ENCODE peak calls at places on chromosome 10, in ten cellular contexts. One of them, this sample, is unnamed.

GRCh38 chr10:132588301-132589013 is 50.9 kb downstream of the INPP5A start:
- DNase-seq in COLO829: no peak
- DNase-seq in IMR-90: no peak
- DNase-seq in activated CD4-positive, CD25-positive, alpha-beta regulatory T cell treated with anti-CD3 and anti-CD28 coated beads, Interleukin-2, amount 50 U/mL, for 72 hours: no peak
- DNase-seq in activated naive CD8-positive, alpha-beta T cell treated with anti-CD3 and anti-CD28 coated beads for 36 hours: peak
- DNase-seq in WTC11: peak
- DNase-seq in cardiac fibroblast: peak
- DNase-seq in left ventricle myocardium superior: peak
- DNase-seq in stromal cell of bone marrow: no peak
- DNase-seq in ELF-1: no peak
- DNase-seq in this sample: no peak

GRCh38 chr10:78829570-78829969 is 239.2 kb upstream of the ZMIZ1 start:
- DNase-seq in IMR-90: peak
- DNase-seq in left ventricle myocardium superior: no peak
- DNase-seq in COLO829: no peak
- DNase-seq in cardiac fibroblast: no peak
- DNase-seq in stromal cell of bone marrow: peak
- DNase-seq in activated CD4-positive, CD25-positive, alpha-beta regulatory T cell treated with anti-CD3 and anti-CD28 coated beads, Interleukin-2, amount 50 U/mL, for 72 hours: no peak
- DNase-seq in activated naive CD8-positive, alpha-beta T cell treated with anti-CD3 and anti-CD28 coated beads for 36 hours: no peak
- DNase-seq in WTC11: no peak
- DNase-seq in ELF-1: no peak
- DNase-seq in this sample: no peak

GRCh38 chr10:46092523-46093195 is 46.6 kb upstream of the MSMB start:
- DNase-seq in ELF-1: no peak
- DNase-seq in COLO829: no peak
- DNase-seq in IMR-90: no peak
- DNase-seq in stromal cell of bone marrow: no peak
- DNase-seq in cardiac fibroblast: no peak
- DNase-seq in left ventricle myocardium superior: no peak
- DNase-seq in activated CD4-positive, CD25-positive, alpha-beta regulatory T cell treated with anti-CD3 and anti-CD28 coated beads, Interleukin-2, amount 50 U/mL, for 72 hours: no peak
- DNase-seq in WTC11: no peak
- DNase-seq in activated naive CD8-positive, alpha-beta T cell treated with anti-CD3 and anti-CD28 coated beads for 36 hours: peak
- DNase-seq in this sample: no peak

GRCh38 chr10:73997479-73997805 is 474 bp upstream of the VCL start:
- DNase-seq in activated naive CD8-positive, alpha-beta T cell treated with anti-CD3 and anti-CD28 coated beads for 36 hours: no peak
- DNase-seq in cardiac fibroblast: no peak
- DNase-seq in WTC11: no peak
- DNase-seq in left ventricle myocardium superior: no peak
- DNase-seq in stromal cell of bone marrow: no peak
- DNase-seq in ELF-1: no peak
- DNase-seq in IMR-90: no peak
- DNase-seq in activated CD4-positive, CD25-positive, alpha-beta regulatory T cell treated with anti-CD3 and anti-CD28 coated beads, Interleukin-2, amount 50 U/mL, for 72 hours: no peak
- DNase-seq in COLO829: no peak
- DNase-seq in this sample: no peak

GRCh38 chr10:119337796-119338432 is 130.5 kb downstream of the GRK5 start:
- DNase-seq in cardiac fibroblast: peak
- DNase-seq in IMR-90: peak
- DNase-seq in ELF-1: no peak
- DNase-seq in activated CD4-positive, CD25-positive, alpha-beta regulatory T cell treated with anti-CD3 and anti-CD28 coated beads, Interleukin-2, amount 50 U/mL, for 72 hours: no peak
- DNase-seq in COLO829: no peak
- DNase-seq in WTC11: no peak
- DNase-seq in activated naive CD8-positive, alpha-beta T cell treated with anti-CD3 and anti-CD28 coated beads for 36 hours: no peak
- DNase-seq in left ventricle myocardium superior: no peak
- DNase-seq in stromal cell of bone marrow: no peak
- DNase-seq in this sample: peak

GRCh38 chr10:4241724-4242345 is 456.8 kb upstream of the KLF6 start:
- DNase-seq in activated CD4-positive, CD25-positive, alpha-beta regulatory T cell treated with anti-CD3 and anti-CD28 coated beads, Interleukin-2, amount 50 U/mL, for 72 hours: no peak
- DNase-seq in ELF-1: peak
- DNase-seq in IMR-90: peak
- DNase-seq in left ventricle myocardium superior: peak
- DNase-seq in cardiac fibroblast: peak
- DNase-seq in activated naive CD8-positive, alpha-beta T cell treated with anti-CD3 and anti-CD28 coated beads for 36 hours: no peak
- DNase-seq in WTC11: no peak
- DNase-seq in stromal cell of bone marrow: peak
- DNase-seq in COLO829: peak
- DNase-seq in this sample: peak

GRCh38 chr10:7230956-7231355 is 179.9 kb downstream of the SFMBT2 start:
- DNase-seq in ELF-1: no peak
- DNase-seq in left ventricle myocardium superior: no peak
- DNase-seq in IMR-90: peak
- DNase-seq in cardiac fibroblast: peak
- DNase-seq in WTC11: no peak
- DNase-seq in COLO829: no peak
- DNase-seq in stromal cell of bone marrow: no peak
- DNase-seq in activated naive CD8-positive, alpha-beta T cell treated with anti-CD3 and anti-CD28 coated beads for 36 hours: no peak
- DNase-seq in activated CD4-positive, CD25-positive, alpha-beta regulatory T cell treated with anti-CD3 and anti-CD28 coated beads, Interleukin-2, amount 50 U/mL, for 72 hours: no peak
- DNase-seq in this sample: no peak

GRCh38 chr10:97991875-97992274 is 38.5 kb downstream of the CRTAC1 start:
- DNase-seq in activated CD4-positive, CD25-positive, alpha-beta regulatory T cell treated with anti-CD3 and anti-CD28 coated beads, Interleukin-2, amount 50 U/mL, for 72 hours: no peak
- DNase-seq in WTC11: peak
- DNase-seq in IMR-90: peak
- DNase-seq in activated naive CD8-positive, alpha-beta T cell treated with anti-CD3 and anti-CD28 coated beads for 36 hours: no peak
- DNase-seq in COLO829: peak
- DNase-seq in stromal cell of bone marrow: peak
- DNase-seq in cardiac fibroblast: peak
- DNase-seq in left ventricle myocardium superior: no peak
- DNase-seq in ELF-1: peak
- DNase-seq in this sample: peak

GRCh38 chr10:99484626-99485581 is 47.8 kb upstream of the NKX2-3 start:
- DNase-seq in activated naive CD8-positive, alpha-beta T cell treated with anti-CD3 and anti-CD28 coated beads for 36 hours: no peak
- DNase-seq in left ventricle myocardium superior: no peak
- DNase-seq in stromal cell of bone marrow: no peak
- DNase-seq in IMR-90: no peak
- DNase-seq in cardiac fibroblast: no peak
- DNase-seq in COLO829: peak
- DNase-seq in ELF-1: peak
- DNase-seq in activated CD4-positive, CD25-positive, alpha-beta regulatory T cell treated with anti-CD3 and anti-CD28 coated beads, Interleukin-2, amount 50 U/mL, for 72 hours: no peak
- DNase-seq in WTC11: peak
- DNase-seq in this sample: no peak

GRCh38 chr10:79084012-79084971 is 15.5 kb downstream of the ZMIZ1 start:
- DNase-seq in cardiac fibroblast: peak
- DNase-seq in stromal cell of bone marrow: peak
- DNase-seq in activated CD4-positive, CD25-positive, alpha-beta regulatory T cell treated with anti-CD3 and anti-CD28 coated beads, Interleukin-2, amount 50 U/mL, for 72 hours: no peak
- DNase-seq in COLO829: peak
- DNase-seq in left ventricle myocardium superior: peak
- DNase-seq in activated naive CD8-positive, alpha-beta T cell treated with anti-CD3 and anti-CD28 coated beads for 36 hours: peak
- DNase-seq in ELF-1: no peak
- DNase-seq in WTC11: no peak
- DNase-seq in IMR-90: peak
- DNase-seq in this sample: peak

GRCh38 chr10:43930777-43931176 is 282.1 kb upstream of the ZNF32 start:
- DNase-seq in activated naive CD8-positive, alpha-beta T cell treated with anti-CD3 and anti-CD28 coated beads for 36 hours: no peak
- DNase-seq in IMR-90: no peak
- DNase-seq in WTC11: no peak
- DNase-seq in stromal cell of bone marrow: no peak
- DNase-seq in left ventricle myocardium superior: no peak
- DNase-seq in COLO829: no peak
- DNase-seq in activated CD4-positive, CD25-positive, alpha-beta regulatory T cell treated with anti-CD3 and anti-CD28 coated beads, Interleukin-2, amount 50 U/mL, for 72 hours: no peak
- DNase-seq in ELF-1: no peak
- DNase-seq in cardiac fibroblast: no peak
- DNase-seq in this sample: no peak

GRCh38 chr10:31769564-31769963 is 159.1 kb downstream of the ARHGAP12 start:
- DNase-seq in left ventricle myocardium superior: no peak
- DNase-seq in IMR-90: peak
- DNase-seq in COLO829: peak
- DNase-seq in activated CD4-positive, CD25-positive, alpha-beta regulatory T cell treated with anti-CD3 and anti-CD28 coated beads, Interleukin-2, amount 50 U/mL, for 72 hours: no peak
- DNase-seq in ELF-1: no peak
- DNase-seq in cardiac fibroblast: no peak
- DNase-seq in WTC11: no peak
- DNase-seq in stromal cell of bone marrow: no peak
- DNase-seq in activated naive CD8-positive, alpha-beta T cell treated with anti-CD3 and anti-CD28 coated beads for 36 hours: no peak
- DNase-seq in this sample: peak

GRCh38 chr10:25493122-25493893 is 318.5 kb downstream of the GPR158 start:
- DNase-seq in IMR-90: peak
- DNase-seq in activated naive CD8-positive, alpha-beta T cell treated with anti-CD3 and anti-CD28 coated beads for 36 hours: no peak
- DNase-seq in stromal cell of bone marrow: no peak
- DNase-seq in WTC11: peak
- DNase-seq in COLO829: peak
- DNase-seq in left ventricle myocardium superior: no peak
- DNase-seq in cardiac fibroblast: peak
- DNase-seq in ELF-1: peak
- DNase-seq in activated CD4-positive, CD25-positive, alpha-beta regulatory T cell treated with anti-CD3 and anti-CD28 coated beads, Interleukin-2, amount 50 U/mL, for 72 hours: no peak
- DNase-seq in this sample: peak

GRCh38 chr10:18290651-18291313 is 150.6 kb downstream of the CACNB2 start:
- DNase-seq in stromal cell of bone marrow: no peak
- DNase-seq in cardiac fibroblast: no peak
- DNase-seq in COLO829: no peak
- DNase-seq in IMR-90: no peak
- DNase-seq in WTC11: no peak
- DNase-seq in left ventricle myocardium superior: no peak
- DNase-seq in ELF-1: no peak
- DNase-seq in activated CD4-positive, CD25-positive, alpha-beta regulatory T cell treated with anti-CD3 and anti-CD28 coated beads, Interleukin-2, amount 50 U/mL, for 72 hours: no peak
- DNase-seq in activated naive CD8-positive, alpha-beta T cell treated with anti-CD3 and anti-CD28 coated beads for 36 hours: no peak
- DNase-seq in this sample: no peak

GRCh38 chr10:65323802-65324201 is 1602.0 kb upstream of the LRRTM3 start:
- DNase-seq in cardiac fibroblast: no peak
- DNase-seq in COLO829: no peak
- DNase-seq in activated naive CD8-positive, alpha-beta T cell treated with anti-CD3 and anti-CD28 coated beads for 36 hours: no peak
- DNase-seq in ELF-1: no peak
- DNase-seq in left ventricle myocardium superior: no peak
- DNase-seq in activated CD4-positive, CD25-positive, alpha-beta regulatory T cell treated with anti-CD3 and anti-CD28 coated beads, Interleukin-2, amount 50 U/mL, for 72 hours: no peak
- DNase-seq in WTC11: no peak
- DNase-seq in IMR-90: no peak
- DNase-seq in stromal cell of bone marrow: no peak
- DNase-seq in this sample: no peak

GRCh38 chr10:132707776-132708171 is 78.2 kb downstream of the NKX6-2 start:
- DNase-seq in cardiac fibroblast: no peak
- DNase-seq in stromal cell of bone marrow: no peak
- DNase-seq in IMR-90: no peak
- DNase-seq in activated CD4-positive, CD25-positive, alpha-beta regulatory T cell treated with anti-CD3 and anti-CD28 coated beads, Interleukin-2, amount 50 U/mL, for 72 hours: no peak
- DNase-seq in COLO829: no peak
- DNase-seq in left ventricle myocardium superior: peak
- DNase-seq in activated naive CD8-positive, alpha-beta T cell treated with anti-CD3 and anti-CD28 coated beads for 36 hours: no peak
- DNase-seq in WTC11: no peak
- DNase-seq in ELF-1: no peak
- DNase-seq in this sample: no peak

GRCh38 chr10:101562231-101562630 is 25.8 kb downstream of the POLL start:
- DNase-seq in WTC11: no peak
- DNase-seq in activated naive CD8-positive, alpha-beta T cell treated with anti-CD3 and anti-CD28 coated beads for 36 hours: no peak
- DNase-seq in ELF-1: no peak
- DNase-seq in IMR-90: no peak
- DNase-seq in left ventricle myocardium superior: no peak
- DNase-seq in stromal cell of bone marrow: no peak
- DNase-seq in COLO829: no peak
- DNase-seq in activated CD4-positive, CD25-positive, alpha-beta regulatory T cell treated with anti-CD3 and anti-CD28 coated beads, Interleukin-2, amount 50 U/mL, for 72 hours: no peak
- DNase-seq in cardiac fibroblast: no peak
- DNase-seq in this sample: no peak

GRCh38 chr10:4947635-4948596 is 15.3 kb upstream of the AKR1C1 start:
- DNase-seq in ELF-1: no peak
- DNase-seq in activated naive CD8-positive, alpha-beta T cell treated with anti-CD3 and anti-CD28 coated beads for 36 hours: no peak
- DNase-seq in activated CD4-positive, CD25-positive, alpha-beta regulatory T cell treated with anti-CD3 and anti-CD28 coated beads, Interleukin-2, amount 50 U/mL, for 72 hours: no peak
- DNase-seq in COLO829: peak
- DNase-seq in WTC11: no peak
- DNase-seq in stromal cell of bone marrow: peak
- DNase-seq in cardiac fibroblast: peak
- DNase-seq in IMR-90: peak
- DNase-seq in left ventricle myocardium superior: no peak
- DNase-seq in this sample: peak

GRCh38 chr10:108663551-108663950 is 1259.8 kb downstream of the XPNPEP1 start:
- DNase-seq in stromal cell of bone marrow: no peak
- DNase-seq in IMR-90: no peak
- DNase-seq in WTC11: no peak
- DNase-seq in activated CD4-positive, CD25-positive, alpha-beta regulatory T cell treated with anti-CD3 and anti-CD28 coated beads, Interleukin-2, amount 50 U/mL, for 72 hours: no peak
- DNase-seq in activated naive CD8-positive, alpha-beta T cell treated with anti-CD3 and anti-CD28 coated beads for 36 hours: no peak
- DNase-seq in COLO829: no peak
- DNase-seq in left ventricle myocardium superior: no peak
- DNase-seq in cardiac fibroblast: no peak
- DNase-seq in ELF-1: no peak
- DNase-seq in this sample: no peak

GRCh38 chr10:78921906-78922305 is 146.9 kb upstream of the ZMIZ1 start:
- DNase-seq in IMR-90: no peak
- DNase-seq in ELF-1: no peak
- DNase-seq in left ventricle myocardium superior: no peak
- DNase-seq in COLO829: no peak
- DNase-seq in activated naive CD8-positive, alpha-beta T cell treated with anti-CD3 and anti-CD28 coated beads for 36 hours: no peak
- DNase-seq in activated CD4-positive, CD25-positive, alpha-beta regulatory T cell treated with anti-CD3 and anti-CD28 coated beads, Interleukin-2, amount 50 U/mL, for 72 hours: no peak
- DNase-seq in cardiac fibroblast: no peak
- DNase-seq in WTC11: no peak
- DNase-seq in stromal cell of bone marrow: no peak
- DNase-seq in this sample: no peak

GRCh38 chr10:132631348-132631735 is 93.8 kb downstream of the INPP5A start:
- DNase-seq in COLO829: no peak
- DNase-seq in ELF-1: no peak
- DNase-seq in WTC11: peak
- DNase-seq in left ventricle myocardium superior: peak
- DNase-seq in activated CD4-positive, CD25-positive, alpha-beta regulatory T cell treated with anti-CD3 and anti-CD28 coated beads, Interleukin-2, amount 50 U/mL, for 72 hours: no peak
- DNase-seq in IMR-90: no peak
- DNase-seq in stromal cell of bone marrow: no peak
- DNase-seq in cardiac fibroblast: peak
- DNase-seq in activated naive CD8-positive, alpha-beta T cell treated with anti-CD3 and anti-CD28 coated beads for 36 hours: no peak
- DNase-seq in this sample: no peak

GRCh38 chr10:34288634-34289033 is 526.5 kb downstream of the PARD3 start:
- DNase-seq in COLO829: no peak
- DNase-seq in IMR-90: peak
- DNase-seq in activated CD4-positive, CD25-positive, alpha-beta regulatory T cell treated with anti-CD3 and anti-CD28 coated beads, Interleukin-2, amount 50 U/mL, for 72 hours: no peak
- DNase-seq in stromal cell of bone marrow: no peak
- DNase-seq in left ventricle myocardium superior: no peak
- DNase-seq in cardiac fibroblast: peak
- DNase-seq in activated naive CD8-positive, alpha-beta T cell treated with anti-CD3 and anti-CD28 coated beads for 36 hours: no peak
- DNase-seq in WTC11: no peak
- DNase-seq in ELF-1: no peak
- DNase-seq in this sample: peak

GRCh38 chr10:29657719-29658274 is 23.0 kb upstream of the SVIL start:
- DNase-seq in stromal cell of bone marrow: no peak
- DNase-seq in cardiac fibroblast: no peak
- DNase-seq in WTC11: no peak
- DNase-seq in IMR-90: no peak
- DNase-seq in activated CD4-positive, CD25-positive, alpha-beta regulatory T cell treated with anti-CD3 and anti-CD28 coated beads, Interleukin-2, amount 50 U/mL, for 72 hours: no peak
- DNase-seq in left ventricle myocardium superior: no peak
- DNase-seq in ELF-1: no peak
- DNase-seq in COLO829: no peak
- DNase-seq in activated naive CD8-positive, alpha-beta T cell treated with anti-CD3 and anti-CD28 coated beads for 36 hours: peak
- DNase-seq in this sample: no peak

GRCh38 chr10:71647526-71648354 is 71.8 kb downstream of the C10orf105 start:
- DNase-seq in WTC11: peak
- DNase-seq in activated CD4-positive, CD25-positive, alpha-beta regulatory T cell treated with anti-CD3 and anti-CD28 coated beads, Interleukin-2, amount 50 U/mL, for 72 hours: no peak
- DNase-seq in COLO829: no peak
- DNase-seq in ELF-1: peak
- DNase-seq in cardiac fibroblast: peak
- DNase-seq in stromal cell of bone marrow: no peak
- DNase-seq in activated naive CD8-positive, alpha-beta T cell treated with anti-CD3 and anti-CD28 coated beads for 36 hours: no peak
- DNase-seq in IMR-90: no peak
- DNase-seq in left ventricle myocardium superior: no peak
- DNase-seq in this sample: no peak

GRCh38 chr10:127028556-127028955 is 123.3 kb downstream of the DOCK1 start:
- DNase-seq in ELF-1: no peak
- DNase-seq in IMR-90: no peak
- DNase-seq in WTC11: no peak
- DNase-seq in stromal cell of bone marrow: no peak
- DNase-seq in cardiac fibroblast: no peak
- DNase-seq in activated naive CD8-positive, alpha-beta T cell treated with anti-CD3 and anti-CD28 coated beads for 36 hours: no peak
- DNase-seq in activated CD4-positive, CD25-positive, alpha-beta regulatory T cell treated with anti-CD3 and anti-CD28 coated beads, Interleukin-2, amount 50 U/mL, for 72 hours: no peak
- DNase-seq in left ventricle myocardium superior: no peak
- DNase-seq in COLO829: no peak
- DNase-seq in this sample: no peak